ENCODE peak calls at places on chromosome 21, in ten cellular contexts. S, Y, V, W, F, B, H, K, G and Z are unnamed samples.

GRCh38 chr21:20023199-20023598 is 975.0 kb upstream of the NCAM2 start:
- DNase-seq in Y (no peak), V (no peak), S (no peak), F (no peak), B (no peak), W (no peak), H (no peak), K (no peak), G (no peak), Z (no peak)

GRCh38 chr21:39867198-39867650 is at the start of gene PCP4:
- DNase-seq in F (peak; percentile 50), S (no peak), K (no peak), W (peak; percentile 48), B (peak; percentile 71), H (peak; percentile 11), Y (peak; percentile 31), G (peak; percentile 30), V (peak; percentile 51), Z (no peak)

GRCh38 chr21:25560151-25560783 is 47.0 kb downstream of the MRPL39 start:
- DNase-seq in K (no peak), H (no peak), B (no peak), F (no peak), S (no peak), Y (no peak), G (no peak), V (no peak), W (no peak), Z (no peak)

GRCh38 chr21:29072873-29073221 is 601 bp downstream of the CCT8 start:
- DNase-seq in F (no peak), B (peak; percentile 18), G (peak; percentile 36), H (peak; percentile 48), W (no peak), K (no peak), V (no peak), S (no peak), Y (no peak), Z (no peak)

GRCh38 chr21:17527711-17528110 is 14.9 kb downstream of the CXADR start:
- DNase-seq in V (no peak), H (no peak), K (no peak), Y (no peak), G (no peak), B (no peak), W (no peak), F (no peak), S (no peak), Z (no peak)

GRCh38 chr21:42409366-42409765 is 5.7 kb downstream of the UBASH3A start:
- DNase-seq in K (no peak), G (no peak), B (no peak), Y (no peak), W (no peak), H (no peak), V (no peak), S (no peak), F (no peak), Z (no peak)

GRCh38 chr21:28436286-28436932 is 556.3 kb downstream of the LTN1 start:
- DNase-seq in H (no peak), B (no peak), K (no peak), F (no peak), W (no peak), V (no peak), S (no peak), Y (no peak), G (no peak), Z (no peak)

GRCh38 chr21:38897532-38898421 is 92.0 kb downstream of the ETS2 start:
- DNase-seq in W (no peak), F (no peak), G (no peak), V (no peak), H (no peak), S (no peak), Y (no peak), B (no peak), K (no peak), Z (no peak)

GRCh38 chr21:36749935-36750578 is 51.1 kb downstream of the SIM2 start:
- DNase-seq in H (peak; percentile 61), W (no peak), B (peak; percentile 56), S (no peak), G (no peak), V (no peak), F (no peak), Y (no peak), K (no peak), Z (no peak)

DNA sequence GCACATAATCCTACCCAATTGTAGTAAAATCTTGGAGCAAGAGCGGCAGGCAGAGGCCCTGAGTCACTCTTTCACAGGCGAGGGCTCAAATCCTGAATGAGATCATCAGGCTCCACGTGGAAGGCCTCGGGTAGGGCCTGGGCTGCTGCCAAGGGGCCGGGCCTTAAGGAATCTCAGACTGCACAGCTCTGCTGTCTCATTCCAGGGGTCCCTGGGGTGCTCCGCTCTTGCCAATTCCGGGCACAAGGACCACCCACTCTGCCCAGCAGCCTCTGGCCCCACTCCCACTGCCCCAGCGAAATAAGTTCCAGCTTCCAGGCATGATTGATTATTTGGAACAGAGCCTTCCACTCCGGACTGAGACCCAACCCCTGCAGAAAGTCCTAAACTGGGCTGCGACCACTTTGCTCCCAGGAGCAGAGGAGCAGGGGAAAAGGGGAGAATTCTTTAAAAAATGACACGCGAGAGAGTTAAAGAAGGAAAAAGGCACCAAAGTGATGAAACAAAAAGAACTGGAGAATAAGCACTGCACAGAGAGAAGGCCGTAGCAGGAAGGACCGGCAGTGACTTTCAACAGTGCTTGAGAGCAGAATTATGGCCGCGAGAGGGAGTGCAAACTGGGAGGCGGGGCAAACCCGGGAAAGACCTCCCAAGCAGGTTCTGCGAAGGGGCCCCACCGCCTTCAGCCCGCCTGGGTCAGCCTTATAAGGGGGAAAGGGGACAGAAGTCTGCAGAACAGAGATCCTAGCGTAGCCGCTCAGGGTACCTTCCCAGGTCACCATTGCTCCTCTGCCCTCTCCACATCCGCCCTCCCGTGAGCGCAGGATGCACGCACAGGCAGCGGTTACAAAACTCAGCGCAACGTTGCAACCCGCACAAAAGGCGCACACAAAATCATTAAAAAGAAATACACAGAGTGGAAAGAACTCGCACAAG is 2.0 kb downstream of the ADAMTS1 start:
- DNase-seq in V (peak; percentile 96), H (peak; percentile 95), S (peak; percentile 90), F (peak; percentile 89), K (peak; percentile 87), Y (peak; percentile 94), G (no peak), W (peak; percentile 87), B (peak; percentile 62), Z (no peak)
- TF ChIP-seq CTCF in V (peak; percentile 19), H (peak; percentile 41), S (peak; percentile 39), F (no peak), K (peak; percentile 48), Y (peak; percentile 26), G (no peak), W (no peak), B (peak; percentile 1), Z (no peak)

DNA sequence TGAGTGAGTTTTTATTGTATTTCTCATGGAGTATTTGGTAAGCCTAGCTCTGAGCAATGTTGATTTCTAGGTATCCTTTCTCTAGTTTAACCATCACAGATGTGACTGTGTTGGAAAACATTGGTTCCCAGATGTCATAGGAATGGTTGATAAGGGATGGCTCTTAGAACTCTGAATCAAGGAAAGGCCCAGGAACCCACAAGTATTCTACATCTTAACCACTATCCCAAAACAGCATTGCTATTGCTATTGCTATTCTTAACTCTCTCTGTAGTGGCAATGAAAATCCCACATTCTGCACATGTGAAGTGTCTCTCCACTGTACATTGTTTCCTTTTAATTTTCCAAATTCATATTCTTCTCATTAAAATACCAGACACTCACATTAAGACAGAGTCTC is 420.3 kb upstream of the RUNX1 start:
- DNase-seq in F (no peak), Y (no peak), S (no peak), B (no peak), G (no peak), K (no peak), V (no peak), W (no peak), H (peak; percentile 94), Z (no peak)
- TF ChIP-seq CTCF in F (no peak), Y (no peak), S (no peak), B (no peak), G (no peak), K (no peak), V (no peak), W (no peak), H (no peak), Z (no peak)

GRCh38 chr21:33324311-33325221 is at the start of gene IFNAR1:
- DNase-seq in K (peak; percentile 96), S (peak; percentile 98), W (peak; percentile 99), V (peak; percentile 100), G (peak; percentile 99), F (peak; percentile 99), H (peak; percentile 99), B (peak; percentile 94), Y (peak; percentile 99), Z (peak; percentile 97)
- TF ChIP-seq CTCF in K (no peak), S (no peak), W (no peak), V (no peak), G (no peak), F (no peak), H (no peak), B (no peak), Y (no peak), Z (no peak)

GRCh38 chr21:44820851-44821250 is 3.0 kb upstream of the SUMO3 start:
- DNase-seq in Y (no peak), K (no peak), S (no peak), V (no peak), F (no peak), G (no peak), H (peak; percentile 46), W (no peak), B (no peak), Z (no peak)

GRCh38 chr21:44823179-44823654 is 5.4 kb upstream of the SUMO3 start:
- DNase-seq in K (no peak), V (no peak), F (no peak), B (no peak), G (peak; percentile 16), Y (no peak), S (no peak), W (no peak), H (no peak), Z (no peak)

GRCh38 chr21:44819283-44820243 is 1.7 kb upstream of the SUMO3 start:
- DNase-seq in K (no peak), Y (no peak), B (no peak), W (no peak), S (no peak), H (no peak), F (no peak), V (no peak), G (no peak), Z (no peak)

GRCh38 chr21:44818636-44819011 is 762 bp upstream of the SUMO3 start:
- DNase-seq in G (no peak), F (no peak), B (no peak), Y (peak; percentile 34), W (no peak), K (no peak), H (no peak), V (no peak), S (no peak), Z (no peak)

DNA sequence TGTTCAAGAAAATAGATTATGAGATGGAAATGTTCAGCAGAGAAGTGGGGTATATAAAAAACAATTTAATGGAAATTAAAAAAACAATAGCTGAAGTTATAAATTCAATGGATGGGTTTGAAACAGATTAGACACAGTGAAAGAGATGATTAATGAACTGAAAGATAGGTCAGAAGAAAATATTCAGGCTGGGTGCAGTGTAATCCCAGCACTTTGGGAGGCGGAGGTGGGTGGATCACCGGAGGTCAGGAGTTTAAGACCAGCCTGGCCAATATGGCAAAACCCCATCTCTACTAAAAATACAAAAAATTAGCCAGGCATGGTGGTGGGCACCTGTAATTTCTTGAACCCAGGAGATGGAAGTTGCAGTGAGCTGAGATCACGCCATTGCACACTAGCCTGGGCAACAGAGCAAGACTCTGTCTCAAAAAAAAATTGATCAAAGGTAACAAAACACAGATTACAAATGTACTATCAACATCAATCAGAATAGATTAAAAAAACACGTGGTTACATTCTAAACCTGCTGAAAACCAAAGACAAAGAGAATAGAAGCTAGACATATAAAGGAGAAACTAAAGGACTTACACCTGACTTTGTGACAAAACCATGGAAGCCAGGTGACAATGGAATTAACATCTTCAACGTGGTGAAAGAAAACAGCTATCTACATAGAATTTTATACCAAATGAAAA is 4.8 kb upstream of the SUMO3 start:
- DNase-seq in S (no peak), Y (no peak), H (no peak), B (no peak), V (no peak), G (no peak), K (no peak), F (no peak), W (no peak), Z (no peak)
- TF ChIP-seq CTCF in S (no peak), Y (no peak), H (no peak), B (no peak), V (no peak), G (no peak), K (no peak), F (no peak), W (no peak), Z (no peak)